ENCODE peak calls at places on chromosomes 7 and 10, in four cellular contexts. One of them, this sample, is unnamed.

GRCh38 chr7:66362136-66362535 is 157.0 kb downstream of the TPST1 start:
- DNase-seq in GM12865: no peak
- DNase-seq in heart left ventricle: no peak
- DNase-seq in HFF-Myc: no peak
- DNase-seq in this sample: no peak

GRCh38 chr7:20280475-20281351 is 50.0 kb upstream of the ITGB8 start:
- DNase-seq in GM12865: no peak
- DNase-seq in HFF-Myc: peak
- DNase-seq in heart left ventricle: no peak
- DNase-seq in this sample: peak

GRCh38 chr7:17489987-17490386 is 191.5 kb downstream of the AHR start:
- DNase-seq in GM12865: no peak
- DNase-seq in HFF-Myc: no peak
- DNase-seq in heart left ventricle: no peak
- DNase-seq in this sample: no peak

GRCh38 chr7:151113344-151114150 is 27.3 kb downstream of the AGAP3 start:
- DNase-seq in HFF-Myc: peak
- DNase-seq in heart left ventricle: peak
- DNase-seq in GM12865: no peak
- DNase-seq in this sample: peak

GRCh38 chr10:101065479-101066145 is 3.8 kb downstream of the KAZALD1 start:
- DNase-seq in GM12865: no peak
- DNase-seq in HFF-Myc: no peak
- DNase-seq in heart left ventricle: no peak
- DNase-seq in this sample: no peak

GRCh38 chr7:2522780-2523433 is 3.3 kb downstream of the LFNG start:
- DNase-seq in heart left ventricle: no peak
- DNase-seq in HFF-Myc: no peak
- DNase-seq in GM12865: no peak
- DNase-seq in this sample: no peak

GRCh38 chr10:49114718-49115014 is 656 bp downstream of the VSTM4 start:
- DNase-seq in GM12865: no peak
- DNase-seq in HFF-Myc: no peak
- DNase-seq in heart left ventricle: no peak
- DNase-seq in this sample: no peak

GRCh38 chr7:139490130-139490529 is 6.7 kb upstream of the KLRG2 start:
- DNase-seq in heart left ventricle: no peak
- DNase-seq in GM12865: no peak
- DNase-seq in HFF-Myc: no peak
- DNase-seq in this sample: no peak

GRCh38 chr7:134593530-134594392 is 44.9 kb downstream of the AKR1B15 start:
- DNase-seq in heart left ventricle: peak
- DNase-seq in GM12865: no peak
- DNase-seq in HFF-Myc: peak
- DNase-seq in this sample: peak

GRCh38 chr7:106282374-106282773 is 2.4 kb downstream of the NAMPT start:
- DNase-seq in heart left ventricle: no peak
- DNase-seq in GM12865: peak
- DNase-seq in HFF-Myc: no peak
- DNase-seq in this sample: no peak

GRCh38 chr10:13787015-13787421 is 200.3 kb downstream of the PRPF18 start:
- DNase-seq in HFF-Myc: no peak
- DNase-seq in GM12865: peak
- DNase-seq in heart left ventricle: no peak
- DNase-seq in this sample: no peak

GRCh38 chr7:72309476-72309875 is 102.7 kb downstream of the CALN1 start:
- DNase-seq in heart left ventricle: no peak
- DNase-seq in GM12865: no peak
- DNase-seq in HFF-Myc: no peak
- DNase-seq in this sample: no peak

GRCh38 chr7:100691676-100692577 is 2.1 kb downstream of the GIGYF1 start:
- DNase-seq in HFF-Myc: no peak
- DNase-seq in GM12865: peak
- DNase-seq in heart left ventricle: peak
- DNase-seq in this sample: no peak

GRCh38 chr10:3775671-3776551 is 9.1 kb downstream of the KLF6 start:
- DNase-seq in heart left ventricle: no peak
- DNase-seq in HFF-Myc: no peak
- DNase-seq in GM12865: peak
- DNase-seq in this sample: no peak

GRCh38 chr7:32929430-32930161 is 27.6 kb upstream of the FKBP9 start:
- DNase-seq in HFF-Myc: no peak
- DNase-seq in GM12865: no peak
- DNase-seq in heart left ventricle: no peak
- DNase-seq in this sample: no peak

GRCh38 chr7:50661345-50662058 is 96.3 kb upstream of the DDC start:
- DNase-seq in GM12865: peak
- DNase-seq in heart left ventricle: no peak
- DNase-seq in HFF-Myc: no peak
- DNase-seq in this sample: no peak

GRCh38 chr10:67669978-67670377 is 26.0 kb downstream of the CTNNA3 start:
- DNase-seq in heart left ventricle: no peak
- DNase-seq in GM12865: no peak
- DNase-seq in HFF-Myc: no peak
- DNase-seq in this sample: no peak

GRCh38 chr10:49567810-49568209 is 28.9 kb upstream of the ERCC6 start:
- DNase-seq in GM12865: no peak
- DNase-seq in HFF-Myc: no peak
- DNase-seq in heart left ventricle: no peak
- DNase-seq in this sample: no peak

GRCh38 chr10:14571866-14572507 is 202.7 kb downstream of the FAM107B start:
- DNase-seq in GM12865: peak
- DNase-seq in heart left ventricle: no peak
- DNase-seq in HFF-Myc: no peak
- DNase-seq in this sample: no peak

DNA sequence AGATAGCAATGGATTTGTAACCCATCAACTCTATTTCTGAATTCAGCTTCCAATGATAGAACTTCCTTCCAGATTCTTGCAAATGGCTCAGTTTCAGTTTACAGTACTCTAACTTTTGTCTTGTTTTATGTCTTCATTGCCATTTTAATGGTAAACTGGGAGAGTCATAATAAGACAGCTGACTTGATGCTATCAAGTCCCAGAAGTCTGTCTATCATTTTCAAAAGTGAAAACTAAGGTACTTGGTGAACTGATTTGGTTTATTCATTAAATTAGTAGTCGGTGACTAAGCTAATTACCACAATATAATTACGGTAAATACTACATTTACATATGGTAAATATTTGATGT is 25.0 kb downstream of the RTKN2 start:
- DNase-seq in heart left ventricle: no peak
- DNase-seq in GM12865: peak
- DNase-seq in HFF-Myc: no peak
- DNase-seq in this sample: no peak
- H3K4me3 ChIP-seq in heart left ventricle: peak
- H3K4me3 ChIP-seq in GM12865: peak
- H3K4me3 ChIP-seq in HFF-Myc: peak
- H3K4me3 ChIP-seq in this sample: peak

GRCh38 chr7:12056381-12056780 is 154.7 kb upstream of the TMEM106B start:
- DNase-seq in heart left ventricle: no peak
- DNase-seq in HFF-Myc: no peak
- DNase-seq in GM12865: no peak
- DNase-seq in this sample: no peak
- H3K4me3 ChIP-seq in heart left ventricle: no peak
- H3K4me3 ChIP-seq in HFF-Myc: no peak
- H3K4me3 ChIP-seq in GM12865: no peak
- H3K4me3 ChIP-seq in this sample: no peak

GRCh38 chr7:1240917-1241509 is 8.3 kb downstream of the UNCX start:
- DNase-seq in GM12865: no peak
- DNase-seq in heart left ventricle: peak
- DNase-seq in HFF-Myc: no peak
- DNase-seq in this sample: no peak
- H3K4me3 ChIP-seq in GM12865: no peak
- H3K4me3 ChIP-seq in heart left ventricle: no peak
- H3K4me3 ChIP-seq in HFF-Myc: no peak
- H3K4me3 ChIP-seq in this sample: no peak

GRCh38 chr7:147638566-147638965 is 952.0 kb upstream of the C7orf33 start:
- DNase-seq in GM12865: no peak
- DNase-seq in heart left ventricle: no peak
- DNase-seq in HFF-Myc: no peak
- DNase-seq in this sample: no peak

GRCh38 chr7:147640821-147641220 is 949.7 kb upstream of the C7orf33 start:
- DNase-seq in heart left ventricle: no peak
- DNase-seq in GM12865: no peak
- DNase-seq in HFF-Myc: no peak
- DNase-seq in this sample: no peak

GRCh38 chr7:147635288-147635687 is 955.3 kb upstream of the C7orf33 start:
- DNase-seq in HFF-Myc: no peak
- DNase-seq in GM12865: no peak
- DNase-seq in heart left ventricle: no peak
- DNase-seq in this sample: no peak

GRCh38 chr7:147636553-147636952 is 954.0 kb upstream of the C7orf33 start:
- DNase-seq in GM12865: no peak
- DNase-seq in HFF-Myc: no peak
- DNase-seq in heart left ventricle: no peak
- DNase-seq in this sample: no peak

DNA sequence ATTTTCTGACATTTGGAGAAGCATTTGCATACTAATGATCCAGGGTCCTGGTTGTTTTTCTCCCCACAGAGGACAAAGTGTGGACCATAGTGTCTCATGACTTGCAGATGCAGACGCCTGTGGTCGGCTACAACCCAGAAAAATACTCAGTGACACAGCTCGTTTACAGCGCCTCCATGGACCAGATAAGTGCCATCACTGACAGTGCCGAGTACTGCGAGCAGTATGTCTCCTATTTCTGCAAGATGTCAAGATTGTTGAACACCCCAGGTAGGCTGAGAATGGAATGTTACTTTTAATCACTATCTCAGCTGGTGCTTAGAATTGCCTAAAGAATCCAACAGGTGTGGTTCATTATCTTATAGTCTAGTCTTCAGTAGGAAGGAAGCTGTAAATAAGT is 951.5 kb upstream of the C7orf33 start:
- DNase-seq in HFF-Myc: no peak
- DNase-seq in GM12865: no peak
- DNase-seq in heart left ventricle: no peak
- DNase-seq in this sample: no peak
- H3K4me3 ChIP-seq in HFF-Myc: no peak
- H3K4me3 ChIP-seq in GM12865: no peak
- H3K4me3 ChIP-seq in heart left ventricle: no peak
- H3K4me3 ChIP-seq in this sample: no peak

GRCh38 chr7:70829221-70830059 is 302.5 kb upstream of the GALNT17 start:
- DNase-seq in heart left ventricle: peak
- DNase-seq in GM12865: peak
- DNase-seq in HFF-Myc: peak
- DNase-seq in this sample: no peak
- H3K4me3 ChIP-seq in heart left ventricle: peak
- H3K4me3 ChIP-seq in GM12865: no peak
- H3K4me3 ChIP-seq in HFF-Myc: no peak
- H3K4me3 ChIP-seq in this sample: no peak